ENCODE peak calls at places on chromosomes 16 and 17, in five cellular contexts. One of them, this sample, is unnamed. For H3K4me1, the result is how much of the 10 kb centered on the place peaks cover.

GRCh38 chr16:57384248-57385070 is 12.2 kb downstream of the CX3CL1 start:
- DNase-seq in sigmoid colon: no peak
- DNase-seq in H1: no peak
- DNase-seq in stomach: no peak
- DNase-seq in GM23338: no peak
- DNase-seq in this sample: no peak

GRCh38 chr17:81438688-81439087 is 43.4 kb downstream of the BAHCC1 start:
- DNase-seq in sigmoid colon: no peak
- DNase-seq in H1: no peak
- DNase-seq in stomach: no peak
- DNase-seq in GM23338: no peak
- DNase-seq in this sample: no peak

GRCh38 chr16:73125860-73126259 is 77.9 kb upstream of the ZFHX3 start:
- DNase-seq in sigmoid colon: no peak
- DNase-seq in H1: no peak
- DNase-seq in stomach: no peak
- DNase-seq in GM23338: no peak
- DNase-seq in this sample: no peak

GRCh38 chr16:89619880-89620279 is 6.4 kb downstream of the DPEP1 start:
- DNase-seq in sigmoid colon: no peak
- DNase-seq in H1: no peak
- DNase-seq in stomach: no peak
- DNase-seq in GM23338: no peak
- DNase-seq in this sample: no peak

GRCh38 chr17:3865166-3865565 is 19.1 kb upstream of the NCBP3 start:
- DNase-seq in sigmoid colon: no peak
- DNase-seq in H1: no peak
- DNase-seq in stomach: no peak
- DNase-seq in GM23338: no peak
- DNase-seq in this sample: no peak

GRCh38 chr17:73750975-73751374 is 106.7 kb upstream of the SDK2 start:
- DNase-seq in sigmoid colon: no peak
- DNase-seq in H1: no peak
- DNase-seq in stomach: peak
- DNase-seq in GM23338: no peak
- DNase-seq in this sample: no peak

GRCh38 chr16:3457434-3458252 is 14.2 kb downstream of the NAA60 start:
- DNase-seq in sigmoid colon: peak
- DNase-seq in H1: peak
- DNase-seq in stomach: peak
- DNase-seq in GM23338: peak
- DNase-seq in this sample: peak

GRCh38 chr16:84155226-84155625 is 10.1 kb downstream of the DNAAF1 start:
- DNase-seq in sigmoid colon: no peak
- DNase-seq in H1: no peak
- DNase-seq in stomach: no peak
- DNase-seq in GM23338: no peak
- DNase-seq in this sample: no peak

GRCh38 chr16:4870138-4870671 is 22.9 kb downstream of the UBN1 start:
- DNase-seq in sigmoid colon: no peak
- DNase-seq in H1: no peak
- DNase-seq in stomach: peak
- DNase-seq in GM23338: no peak
- DNase-seq in this sample: no peak

GRCh38 chr16:12646490-12647274 is 157.0 kb downstream of the CPPED1 start:
- DNase-seq in sigmoid colon: no peak
- DNase-seq in H1: no peak
- DNase-seq in stomach: peak
- DNase-seq in GM23338: no peak
- DNase-seq in this sample: no peak

GRCh38 chr17:52148969-52149351 is 9.6 kb downstream of the CA10 start:
- DNase-seq in sigmoid colon: no peak
- DNase-seq in H1: no peak
- DNase-seq in stomach: no peak
- DNase-seq in GM23338: no peak
- DNase-seq in this sample: no peak

GRCh38 chr17:61416540-61417363 is 17.1 kb downstream of the TBX2 start:
- DNase-seq in sigmoid colon: peak
- DNase-seq in H1: peak
- DNase-seq in stomach: peak
- DNase-seq in GM23338: peak
- DNase-seq in this sample: peak

GRCh38 chr16:47780213-47780612 is 319.1 kb downstream of the PHKB start:
- DNase-seq in sigmoid colon: no peak
- DNase-seq in H1: no peak
- DNase-seq in stomach: no peak
- DNase-seq in GM23338: no peak
- DNase-seq in this sample: no peak

GRCh38 chr17:60577147-60577925 is 22.7 kb upstream of the PPM1D start:
- DNase-seq in sigmoid colon: peak
- DNase-seq in H1: no peak
- DNase-seq in stomach: no peak
- DNase-seq in GM23338: peak
- DNase-seq in this sample: no peak

GRCh38 chr17:82118815-82119380 is 20.9 kb upstream of the FASN start:
- DNase-seq in sigmoid colon: no peak
- DNase-seq in H1: no peak
- DNase-seq in stomach: no peak
- DNase-seq in GM23338: peak
- DNase-seq in this sample: no peak

GRCh38 chr17:78724544-78724943 is 57.5 kb downstream of the CYTH1 start:
- DNase-seq in sigmoid colon: no peak
- DNase-seq in H1: no peak
- DNase-seq in stomach: peak
- DNase-seq in GM23338: peak
- DNase-seq in this sample: peak
- H3K4me1 ChIP-seq in sigmoid colon: half or more
- H3K4me1 ChIP-seq in H1: under half
- H3K4me1 ChIP-seq in stomach: half or more
- H3K4me1 ChIP-seq in GM23338: half or more
- H3K4me1 ChIP-seq in this sample: under half

GRCh38 chr17:21251611-21252010 is 1.6 kb downstream of the NATD1 start:
- DNase-seq in sigmoid colon: no peak
- DNase-seq in H1: no peak
- DNase-seq in stomach: no peak
- DNase-seq in GM23338: no peak
- DNase-seq in this sample: no peak

GRCh38 chr17:21250719-21251305 is 2.4 kb downstream of the NATD1 start:
- DNase-seq in sigmoid colon: no peak
- DNase-seq in H1: no peak
- DNase-seq in stomach: no peak
- DNase-seq in GM23338: no peak
- DNase-seq in this sample: no peak

GRCh38 chr17:21252875-21253645 is at the start of gene NATD1:
- DNase-seq in sigmoid colon: peak
- DNase-seq in H1: peak
- DNase-seq in stomach: peak
- DNase-seq in GM23338: peak
- DNase-seq in this sample: peak

GRCh38 chr17:21252289-21252874 is 828 bp downstream of the NATD1 start:
- DNase-seq in sigmoid colon: no peak
- DNase-seq in H1: no peak
- DNase-seq in stomach: no peak
- DNase-seq in GM23338: no peak
- DNase-seq in this sample: no peak

GRCh38 chr17:21253646-21254441 is 634 bp upstream of the NATD1 start:
- DNase-seq in sigmoid colon: no peak
- DNase-seq in H1: no peak
- DNase-seq in stomach: no peak
- DNase-seq in GM23338: no peak
- DNase-seq in this sample: no peak
- H3K4me3 ChIP-seq in sigmoid colon: peak
- H3K4me3 ChIP-seq in H1: peak
- H3K4me3 ChIP-seq in stomach: peak
- H3K4me3 ChIP-seq in GM23338: peak
- H3K4me3 ChIP-seq in this sample: peak

DNA sequence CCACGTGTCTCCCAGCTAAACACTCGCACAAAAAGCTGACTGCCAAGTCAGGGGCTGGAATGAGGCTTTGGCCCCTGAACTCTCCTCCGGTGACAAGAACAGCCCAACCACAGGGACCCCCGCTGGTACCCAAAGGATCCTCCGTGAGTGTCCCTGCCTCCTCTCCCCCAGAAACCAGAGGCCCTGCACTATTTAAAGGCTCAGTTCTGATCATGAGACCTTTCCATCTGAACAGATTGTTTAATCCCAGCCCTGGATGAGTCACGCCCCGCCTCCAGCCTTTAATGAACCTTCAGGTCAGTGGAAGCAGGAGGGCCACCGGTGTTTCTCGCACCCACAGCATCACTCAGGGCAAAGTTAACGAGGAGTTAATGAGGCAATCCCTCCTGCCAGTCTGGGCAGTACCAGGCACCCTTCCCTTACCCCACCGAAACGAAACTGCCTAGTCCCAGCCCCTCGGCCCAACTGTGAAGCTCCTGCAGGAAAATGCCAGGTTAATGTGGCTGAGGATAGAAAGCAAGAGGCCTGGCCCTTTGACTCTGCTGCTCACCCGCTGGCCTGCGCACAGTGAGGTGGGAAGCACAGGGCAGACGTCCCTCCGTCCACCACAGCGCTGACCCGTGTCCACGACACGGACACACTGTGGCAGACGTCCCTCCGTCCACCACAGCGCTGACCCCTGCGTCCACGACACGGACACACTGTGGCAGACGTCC is 32.4 kb downstream of the TIMM22 start:
- DNase-seq in sigmoid colon: peak
- DNase-seq in H1: no peak
- DNase-seq in stomach: no peak
- DNase-seq in GM23338: no peak
- DNase-seq in this sample: no peak
- TF ChIP-seq POLR2AphosphoS5 in sigmoid colon: no peak
- TF ChIP-seq POLR2AphosphoS5 in H1: no peak
- TF ChIP-seq POLR2AphosphoS5 in stomach: no peak
- TF ChIP-seq POLR2AphosphoS5 in GM23338: no peak
- TF ChIP-seq POLR2AphosphoS5 in this sample: no peak

GRCh38 chr17:49871211-49871610 is 23.3 kb upstream of the TAC4 start:
- DNase-seq in sigmoid colon: no peak
- DNase-seq in H1: no peak
- DNase-seq in stomach: peak
- DNase-seq in GM23338: no peak
- DNase-seq in this sample: peak
- H3K4me1 ChIP-seq in sigmoid colon: under half
- H3K4me1 ChIP-seq in H1: under half
- H3K4me1 ChIP-seq in stomach: under half
- H3K4me1 ChIP-seq in GM23338: under half
- H3K4me1 ChIP-seq in this sample: under half

DNA sequence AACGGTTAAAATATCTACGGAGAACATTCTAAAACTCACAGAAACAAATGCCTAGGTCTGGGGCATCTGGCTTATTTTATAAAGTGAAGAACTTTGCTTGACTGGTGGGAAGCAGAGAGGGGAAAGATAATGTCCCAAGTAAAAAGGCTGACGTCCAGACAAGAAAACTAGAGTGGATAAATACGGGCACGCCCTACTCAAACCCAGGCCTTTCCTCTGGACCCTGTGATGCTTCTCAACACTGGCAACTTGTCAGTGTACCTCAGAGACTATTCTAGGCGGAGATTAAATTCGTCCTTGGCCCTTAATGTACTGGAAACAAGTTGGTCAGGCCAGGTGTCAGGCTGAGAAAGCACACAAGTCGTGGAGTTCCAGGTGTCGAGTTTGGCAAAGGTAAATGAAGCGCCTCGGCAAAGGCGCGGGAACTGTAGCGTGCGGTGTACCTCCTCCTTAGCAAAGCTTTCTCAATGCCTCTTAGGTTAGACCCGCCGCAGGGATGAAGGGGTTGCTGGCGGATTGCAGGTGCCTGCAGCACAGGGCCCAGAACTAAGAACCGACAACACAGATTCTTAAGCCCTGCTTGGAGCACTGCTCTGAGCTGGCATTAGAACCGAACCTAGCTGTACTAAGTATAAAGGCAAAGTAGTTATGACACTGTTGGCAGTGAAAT is 668 bp upstream of the UNK start:
- DNase-seq in sigmoid colon: peak
- DNase-seq in H1: peak
- DNase-seq in stomach: peak
- DNase-seq in GM23338: peak
- DNase-seq in this sample: peak
- H3K4me3 ChIP-seq in sigmoid colon: peak
- H3K4me3 ChIP-seq in H1: peak
- H3K4me3 ChIP-seq in stomach: peak
- H3K4me3 ChIP-seq in GM23338: peak
- H3K4me3 ChIP-seq in this sample: peak

DNA sequence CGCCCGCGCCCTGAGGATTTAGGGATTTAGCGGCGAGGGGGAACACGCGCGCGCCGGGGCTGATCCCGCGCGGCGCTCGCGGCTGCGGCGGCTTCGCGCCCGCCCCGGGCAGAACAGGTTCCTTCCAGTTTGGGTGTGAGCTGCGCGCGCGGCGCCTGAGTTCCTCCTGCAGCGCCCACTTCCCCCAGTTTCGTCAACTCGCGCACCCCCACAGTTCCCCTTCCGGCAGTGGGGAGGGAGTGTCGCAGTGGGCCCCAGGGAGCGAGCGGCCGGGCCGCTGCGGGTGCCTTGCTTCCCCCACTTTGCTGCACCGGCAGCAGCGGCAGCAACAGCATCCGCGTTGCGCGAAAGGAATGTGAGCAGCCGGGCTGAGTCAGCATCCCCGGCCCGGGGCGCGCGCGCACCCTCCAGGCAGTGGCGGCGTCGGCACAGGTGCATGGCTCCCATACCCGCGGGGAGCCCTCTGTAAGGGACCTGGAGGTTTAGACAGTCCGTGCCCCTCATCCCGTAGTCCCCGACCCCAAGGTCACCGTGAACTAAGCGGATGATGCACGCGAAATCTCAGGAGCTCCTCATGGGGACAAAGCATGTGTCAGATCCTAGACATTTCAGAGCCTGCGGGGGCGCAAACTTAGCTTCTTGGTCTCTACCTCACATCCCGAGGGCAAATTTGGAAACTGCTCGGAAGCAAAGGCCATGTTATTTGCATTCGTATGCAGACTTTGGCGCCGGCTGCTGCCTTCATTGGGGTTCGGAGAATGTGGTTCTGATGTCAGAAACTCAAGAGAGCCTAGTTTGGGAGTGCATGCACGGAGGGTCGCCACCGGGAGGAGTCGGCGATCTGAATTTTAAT is 767 bp downstream of the ARSG start:
- DNase-seq in sigmoid colon: peak
- DNase-seq in H1: peak
- DNase-seq in stomach: peak
- DNase-seq in GM23338: peak
- DNase-seq in this sample: peak
- TF ChIP-seq POLR2AphosphoS5 in sigmoid colon: peak
- TF ChIP-seq POLR2AphosphoS5 in H1: peak
- TF ChIP-seq POLR2AphosphoS5 in stomach: peak
- TF ChIP-seq POLR2AphosphoS5 in GM23338: peak
- TF ChIP-seq POLR2AphosphoS5 in this sample: peak

DNA sequence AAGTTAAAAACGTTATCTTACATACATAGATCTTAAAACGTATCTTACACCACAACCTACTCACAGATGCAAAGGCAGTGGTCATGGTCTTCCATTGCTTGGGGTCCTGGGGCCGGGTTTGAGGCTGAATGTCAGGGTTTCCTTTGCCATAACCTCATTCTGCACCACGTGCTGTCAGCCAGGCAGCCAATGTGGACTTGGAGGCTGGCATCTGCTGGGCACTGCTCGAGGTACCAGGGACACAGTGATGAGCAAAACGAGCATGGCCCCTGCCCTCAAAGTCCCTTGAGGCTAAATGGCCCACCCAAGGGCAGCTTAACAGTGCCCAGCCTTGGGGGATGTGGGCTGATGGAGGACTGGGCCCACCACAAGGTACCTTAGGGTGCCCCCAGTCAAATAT is 35.8 kb upstream of the RGS9 start:
- DNase-seq in sigmoid colon: peak
- DNase-seq in H1: no peak
- DNase-seq in stomach: no peak
- DNase-seq in GM23338: no peak
- DNase-seq in this sample: no peak
- H3K4me1 ChIP-seq in sigmoid colon: under half
- H3K4me1 ChIP-seq in H1: under half
- H3K4me1 ChIP-seq in stomach: under half
- H3K4me1 ChIP-seq in GM23338: under half
- H3K4me1 ChIP-seq in this sample: under half

GRCh38 chr16:50670476-50670875 is 10.6 kb downstream of the SNX20 start:
- DNase-seq in sigmoid colon: no peak
- DNase-seq in H1: no peak
- DNase-seq in stomach: no peak
- DNase-seq in GM23338: no peak
- DNase-seq in this sample: no peak
- H3K4me3 ChIP-seq in sigmoid colon: no peak
- H3K4me3 ChIP-seq in H1: no peak
- H3K4me3 ChIP-seq in stomach: no peak
- H3K4me3 ChIP-seq in GM23338: no peak
- H3K4me3 ChIP-seq in this sample: no peak